ENCODE peak calls at places on chromosomes 5 and 9, in seven cellular contexts. One of them, this sample, is unnamed.

GRCh38 chr5:180605554-180606214 is 14.4 kb upstream of the SCGB3A1 start:
- DNase-seq in adrenal gland: peak; percentile 73
- DNase-seq in CD8-positive, alpha-beta T cell: peak; percentile 64
- DNase-seq in astrocyte: peak; percentile 16
- DNase-seq in GM12865: peak; percentile 83
- DNase-seq in astrocyte of the spinal cord: peak; percentile 53
- DNase-seq in cardiac muscle cell: peak; percentile 60
- DNase-seq in this sample: peak; percentile 69

GRCh38 chr5:35777358-35778087 is 79.2 kb upstream of the IL7R start:
- DNase-seq in adrenal gland: peak; percentile 89
- DNase-seq in CD8-positive, alpha-beta T cell: peak; percentile 72
- DNase-seq in astrocyte: peak; percentile 70
- DNase-seq in GM12865: peak; percentile 84
- DNase-seq in astrocyte of the spinal cord: peak; percentile 85
- DNase-seq in cardiac muscle cell: peak; percentile 94
- DNase-seq in this sample: peak; percentile 88

GRCh38 chr5:41094871-41095270 is 23.7 kb upstream of the MROH2B start:
- DNase-seq in adrenal gland: no peak
- DNase-seq in CD8-positive, alpha-beta T cell: no peak
- DNase-seq in astrocyte: peak; percentile 6
- DNase-seq in GM12865: peak; percentile 7
- DNase-seq in astrocyte of the spinal cord: no peak
- DNase-seq in cardiac muscle cell: peak; percentile 4
- DNase-seq in this sample: peak; percentile 58

GRCh38 chr5:133336969-133337410 is 275.4 kb downstream of the FSTL4 start:
- DNase-seq in adrenal gland: no peak
- DNase-seq in CD8-positive, alpha-beta T cell: no peak
- DNase-seq in astrocyte: no peak
- DNase-seq in GM12865: no peak
- DNase-seq in astrocyte of the spinal cord: no peak
- DNase-seq in cardiac muscle cell: no peak
- DNase-seq in this sample: no peak

GRCh38 chr5:173435543-173435942 is 107.3 kb upstream of the STC2 start:
- DNase-seq in adrenal gland: no peak
- DNase-seq in CD8-positive, alpha-beta T cell: no peak
- DNase-seq in astrocyte: no peak
- DNase-seq in GM12865: no peak
- DNase-seq in astrocyte of the spinal cord: peak; percentile 30
- DNase-seq in cardiac muscle cell: no peak
- DNase-seq in this sample: no peak

GRCh38 chr5:7717691-7718090 is 133.2 kb downstream of the CFAP90 start:
- DNase-seq in adrenal gland: no peak
- DNase-seq in CD8-positive, alpha-beta T cell: no peak
- DNase-seq in astrocyte: peak; percentile 25
- DNase-seq in GM12865: no peak
- DNase-seq in astrocyte of the spinal cord: peak; percentile 92
- DNase-seq in cardiac muscle cell: no peak
- DNase-seq in this sample: no peak

GRCh38 chr5:108607421-108607820 is 140.3 kb upstream of the FER start:
- DNase-seq in adrenal gland: no peak
- DNase-seq in CD8-positive, alpha-beta T cell: no peak
- DNase-seq in astrocyte: no peak
- DNase-seq in GM12865: no peak
- DNase-seq in astrocyte of the spinal cord: no peak
- DNase-seq in cardiac muscle cell: no peak
- DNase-seq in this sample: no peak

GRCh38 chr9:86795861-86796497 is 151.3 kb downstream of the GAS1 start:
- DNase-seq in adrenal gland: no peak
- DNase-seq in CD8-positive, alpha-beta T cell: no peak
- DNase-seq in astrocyte: peak; percentile 60
- DNase-seq in GM12865: no peak
- DNase-seq in astrocyte of the spinal cord: peak; percentile 66
- DNase-seq in cardiac muscle cell: no peak
- DNase-seq in this sample: peak; percentile 93

GRCh38 chr9:37309136-37309535 is 113.4 kb upstream of the GRHPR start:
- DNase-seq in adrenal gland: no peak
- DNase-seq in CD8-positive, alpha-beta T cell: no peak
- DNase-seq in astrocyte: no peak
- DNase-seq in GM12865: peak; percentile 82
- DNase-seq in astrocyte of the spinal cord: no peak
- DNase-seq in cardiac muscle cell: no peak
- DNase-seq in this sample: peak; percentile 18

GRCh38 chr5:92064993-92065392 is 681.9 kb upstream of the ARRDC3 start:
- DNase-seq in adrenal gland: no peak
- DNase-seq in CD8-positive, alpha-beta T cell: no peak
- DNase-seq in astrocyte: no peak
- DNase-seq in GM12865: no peak
- DNase-seq in astrocyte of the spinal cord: no peak
- DNase-seq in cardiac muscle cell: no peak
- DNase-seq in this sample: no peak

GRCh38 chr9:89079421-89079820 is 88.2 kb downstream of the S1PR3 start:
- DNase-seq in adrenal gland: no peak
- DNase-seq in CD8-positive, alpha-beta T cell: no peak
- DNase-seq in astrocyte: peak; percentile 14
- DNase-seq in GM12865: no peak
- DNase-seq in astrocyte of the spinal cord: no peak
- DNase-seq in cardiac muscle cell: no peak
- DNase-seq in this sample: peak; percentile 43

GRCh38 chr5:173789031-173789920 is 98.9 kb upstream of the CPEB4 start:
- DNase-seq in adrenal gland: peak; percentile 90
- DNase-seq in CD8-positive, alpha-beta T cell: no peak
- DNase-seq in astrocyte: peak; percentile 89
- DNase-seq in GM12865: peak; percentile 59
- DNase-seq in astrocyte of the spinal cord: peak; percentile 84
- DNase-seq in cardiac muscle cell: no peak
- DNase-seq in this sample: peak; percentile 56

GRCh38 chr5:56699588-56699987 is 115.8 kb upstream of the MAP3K1 start:
- DNase-seq in adrenal gland: no peak
- DNase-seq in CD8-positive, alpha-beta T cell: no peak
- DNase-seq in astrocyte: no peak
- DNase-seq in GM12865: no peak
- DNase-seq in astrocyte of the spinal cord: no peak
- DNase-seq in cardiac muscle cell: no peak
- DNase-seq in this sample: no peak

GRCh38 chr9:99820330-99821186 is 1.1 kb upstream of the NR4A3 start:
- DNase-seq in adrenal gland: peak; percentile 78
- DNase-seq in CD8-positive, alpha-beta T cell: peak; percentile 77
- DNase-seq in astrocyte: peak; percentile 80
- DNase-seq in GM12865: peak; percentile 70
- DNase-seq in astrocyte of the spinal cord: peak; percentile 76
- DNase-seq in cardiac muscle cell: peak; percentile 66
- DNase-seq in this sample: peak; percentile 83

GRCh38 chr5:9877473-9877872 is 247.3 kb upstream of the TAS2R1 start:
- DNase-seq in adrenal gland: no peak
- DNase-seq in CD8-positive, alpha-beta T cell: no peak
- DNase-seq in astrocyte: no peak
- DNase-seq in GM12865: no peak
- DNase-seq in astrocyte of the spinal cord: no peak
- DNase-seq in cardiac muscle cell: no peak
- DNase-seq in this sample: peak; percentile 22

GRCh38 chr5:179407191-179408175 is 62.2 kb upstream of the ADAMTS2 start:
- DNase-seq in adrenal gland: peak; percentile 16
- DNase-seq in CD8-positive, alpha-beta T cell: no peak
- DNase-seq in astrocyte: no peak
- DNase-seq in GM12865: no peak
- DNase-seq in astrocyte of the spinal cord: no peak
- DNase-seq in cardiac muscle cell: no peak
- DNase-seq in this sample: peak; percentile 16

GRCh38 chr9:131366745-131367401 is 27.0 kb upstream of the PRRC2B start:
- DNase-seq in adrenal gland: no peak
- DNase-seq in CD8-positive, alpha-beta T cell: no peak
- DNase-seq in astrocyte: peak; percentile 80
- DNase-seq in GM12865: no peak
- DNase-seq in astrocyte of the spinal cord: peak; percentile 54
- DNase-seq in cardiac muscle cell: peak; percentile 81
- DNase-seq in this sample: peak; percentile 79

GRCh38 chr5:87327998-87328397 is 60.3 kb downstream of the RASA1 start:
- DNase-seq in adrenal gland: no peak
- DNase-seq in CD8-positive, alpha-beta T cell: no peak
- DNase-seq in astrocyte: peak; percentile 17
- DNase-seq in GM12865: no peak
- DNase-seq in astrocyte of the spinal cord: no peak
- DNase-seq in cardiac muscle cell: no peak
- DNase-seq in this sample: no peak

GRCh38 chr5:112690605-112691340 is 46.9 kb upstream of the APC start:
- DNase-seq in adrenal gland: no peak
- DNase-seq in CD8-positive, alpha-beta T cell: no peak
- DNase-seq in astrocyte: no peak
- DNase-seq in GM12865: no peak
- DNase-seq in astrocyte of the spinal cord: no peak
- DNase-seq in cardiac muscle cell: no peak
- DNase-seq in this sample: no peak

GRCh38 chr5:112691341-112691685 is 46.4 kb upstream of the APC start:
- DNase-seq in adrenal gland: no peak
- DNase-seq in CD8-positive, alpha-beta T cell: no peak
- DNase-seq in astrocyte: no peak
- DNase-seq in GM12865: no peak
- DNase-seq in astrocyte of the spinal cord: no peak
- DNase-seq in cardiac muscle cell: no peak
- DNase-seq in this sample: no peak

GRCh38 chr5:112693301-112693700 is 44.4 kb upstream of the APC start:
- DNase-seq in adrenal gland: no peak
- DNase-seq in CD8-positive, alpha-beta T cell: no peak
- DNase-seq in astrocyte: no peak
- DNase-seq in GM12865: no peak
- DNase-seq in astrocyte of the spinal cord: no peak
- DNase-seq in cardiac muscle cell: no peak
- DNase-seq in this sample: no peak

GRCh38 chr5:112692472-112692871 is 45.2 kb upstream of the APC start:
- DNase-seq in adrenal gland: no peak
- DNase-seq in CD8-positive, alpha-beta T cell: no peak
- DNase-seq in astrocyte: no peak
- DNase-seq in GM12865: peak; percentile 50
- DNase-seq in astrocyte of the spinal cord: no peak
- DNase-seq in cardiac muscle cell: no peak
- DNase-seq in this sample: no peak

GRCh38 chr5:112691758-112692157 is 45.9 kb upstream of the APC start:
- DNase-seq in adrenal gland: no peak
- DNase-seq in CD8-positive, alpha-beta T cell: no peak
- DNase-seq in astrocyte: no peak
- DNase-seq in GM12865: peak; percentile 70
- DNase-seq in astrocyte of the spinal cord: no peak
- DNase-seq in cardiac muscle cell: no peak
- DNase-seq in this sample: peak; percentile 71
- TF ChIP-seq CTCF in adrenal gland: peak; percentile 18
- TF ChIP-seq CTCF in CD8-positive, alpha-beta T cell: no peak
- TF ChIP-seq CTCF in astrocyte: no peak
- TF ChIP-seq CTCF in GM12865: peak; percentile 44
- TF ChIP-seq CTCF in astrocyte of the spinal cord: peak; percentile 8
- TF ChIP-seq CTCF in cardiac muscle cell: peak; percentile 51
- TF ChIP-seq CTCF in this sample: peak; percentile 55

GRCh38 chr9:137556069-137556838 is 4.6 kb downstream of the MRPL41 start:
- DNase-seq in adrenal gland: peak; percentile 77
- DNase-seq in CD8-positive, alpha-beta T cell: no peak
- DNase-seq in astrocyte: peak; percentile 60
- DNase-seq in GM12865: no peak
- DNase-seq in astrocyte of the spinal cord: peak; percentile 69
- DNase-seq in cardiac muscle cell: no peak
- DNase-seq in this sample: peak; percentile 15
- H3K4me3 ChIP-seq in adrenal gland: no peak overlapping the region
- H3K4me3 ChIP-seq in CD8-positive, alpha-beta T cell: no peak overlapping the region
- H3K4me3 ChIP-seq in astrocyte: no peak overlapping the region
- H3K4me3 ChIP-seq in GM12865: no peak overlapping the region
- H3K4me3 ChIP-seq in astrocyte of the spinal cord: no peak overlapping the region
- H3K4me3 ChIP-seq in cardiac muscle cell: no peak overlapping the region
- H3K4me3 ChIP-seq in this sample: no peak overlapping the region

GRCh38 chr5:53733853-53734252 is 173.4 kb downstream of the NDUFS4 start:
- DNase-seq in adrenal gland: no peak
- DNase-seq in CD8-positive, alpha-beta T cell: no peak
- DNase-seq in astrocyte: no peak
- DNase-seq in GM12865: peak; percentile 1
- DNase-seq in astrocyte of the spinal cord: no peak
- DNase-seq in cardiac muscle cell: no peak
- DNase-seq in this sample: no peak
- TF ChIP-seq CTCF in adrenal gland: no peak
- TF ChIP-seq CTCF in CD8-positive, alpha-beta T cell: no peak
- TF ChIP-seq CTCF in astrocyte: no peak
- TF ChIP-seq CTCF in GM12865: no peak
- TF ChIP-seq CTCF in astrocyte of the spinal cord: no peak
- TF ChIP-seq CTCF in cardiac muscle cell: no peak
- TF ChIP-seq CTCF in this sample: no peak

GRCh38 chr5:113692466-113693204 is 179.1 kb downstream of the YTHDC2 start:
- DNase-seq in adrenal gland: no peak
- DNase-seq in CD8-positive, alpha-beta T cell: no peak
- DNase-seq in astrocyte: no peak
- DNase-seq in GM12865: no peak
- DNase-seq in astrocyte of the spinal cord: no peak
- DNase-seq in cardiac muscle cell: peak; percentile 30
- DNase-seq in this sample: no peak
- H3K4me3 ChIP-seq in adrenal gland: no peak overlapping the region
- H3K4me3 ChIP-seq in CD8-positive, alpha-beta T cell: no peak overlapping the region
- H3K4me3 ChIP-seq in astrocyte: no peak overlapping the region
- H3K4me3 ChIP-seq in GM12865: no peak overlapping the region
- H3K4me3 ChIP-seq in astrocyte of the spinal cord: no peak overlapping the region
- H3K4me3 ChIP-seq in cardiac muscle cell: no peak overlapping the region
- H3K4me3 ChIP-seq in this sample: no peak overlapping the region

GRCh38 chr5:3027185-3027865 is 275.8 kb upstream of the IRX2 start:
- DNase-seq in adrenal gland: no peak
- DNase-seq in CD8-positive, alpha-beta T cell: no peak
- DNase-seq in astrocyte: no peak
- DNase-seq in GM12865: no peak
- DNase-seq in astrocyte of the spinal cord: no peak
- DNase-seq in cardiac muscle cell: no peak
- DNase-seq in this sample: no peak
- TF ChIP-seq CTCF in adrenal gland: no peak
- TF ChIP-seq CTCF in CD8-positive, alpha-beta T cell: no peak
- TF ChIP-seq CTCF in astrocyte: no peak
- TF ChIP-seq CTCF in GM12865: no peak
- TF ChIP-seq CTCF in astrocyte of the spinal cord: no peak
- TF ChIP-seq CTCF in cardiac muscle cell: no peak
- TF ChIP-seq CTCF in this sample: no peak

DNA sequence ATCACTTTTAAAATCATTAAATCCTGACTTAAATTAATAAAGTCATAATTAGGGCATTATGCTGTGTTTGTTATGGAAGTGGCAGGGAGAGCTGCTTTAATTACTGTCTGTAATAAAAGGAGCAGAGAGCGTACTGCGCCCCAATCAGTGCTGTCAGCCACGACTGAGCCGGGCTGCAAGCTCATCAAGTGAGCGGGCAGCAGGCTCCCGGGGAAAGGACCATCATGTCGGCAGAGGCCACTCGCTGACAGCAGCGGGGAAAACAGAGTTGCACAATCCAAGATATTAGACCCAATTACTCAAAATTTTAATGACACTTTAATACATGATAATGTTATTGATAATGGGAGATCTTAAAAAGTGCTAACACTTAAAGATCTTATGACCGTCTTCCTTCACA is 181.6 kb downstream of the AP3B1 start:
- DNase-seq in adrenal gland: no peak
- DNase-seq in CD8-positive, alpha-beta T cell: no peak
- DNase-seq in astrocyte: no peak
- DNase-seq in GM12865: no peak
- DNase-seq in astrocyte of the spinal cord: no peak
- DNase-seq in cardiac muscle cell: no peak
- DNase-seq in this sample: no peak
- H3K4me3 ChIP-seq in adrenal gland: no peak overlapping the region
- H3K4me3 ChIP-seq in CD8-positive, alpha-beta T cell: no peak overlapping the region
- H3K4me3 ChIP-seq in astrocyte: no peak overlapping the region
- H3K4me3 ChIP-seq in GM12865: no peak overlapping the region
- H3K4me3 ChIP-seq in astrocyte of the spinal cord: no peak overlapping the region
- H3K4me3 ChIP-seq in cardiac muscle cell: no peak overlapping the region
- H3K4me3 ChIP-seq in this sample: no peak overlapping the region

This sample was measured in fibroblast of pulmonary artery.